ENCODE peak calls at places on chromosomes 3 and 15, in eight cellular contexts. One of them, this sample, is unnamed.

GRCh38 chr3:193788189-193788946 is 195.4 kb downstream of the OPA1 start:
- DNase-seq in AG04449: no peak
- DNase-seq in heart right ventricle: peak
- DNase-seq in neural crest cell: peak
- DNase-seq in MM.1S: peak
- DNase-seq in thoracic aorta: no peak
- DNase-seq in sigmoid colon: peak
- DNase-seq in Peyer's patch: peak
- DNase-seq in this sample: peak

GRCh38 chr3:137765310-137766033 is 1.4 kb downstream of the SOX14 start:
- DNase-seq in MM.1S: no peak
- DNase-seq in Peyer's patch: no peak
- DNase-seq in AG04449: no peak
- DNase-seq in neural crest cell: no peak
- DNase-seq in sigmoid colon: no peak
- DNase-seq in thoracic aorta: no peak
- DNase-seq in heart right ventricle: no peak
- DNase-seq in this sample: peak

GRCh38 chr15:62758126-62758951 is 284.2 kb upstream of the TPM1 start:
- DNase-seq in thoracic aorta: peak
- DNase-seq in neural crest cell: no peak
- DNase-seq in Peyer's patch: no peak
- DNase-seq in AG04449: peak
- DNase-seq in MM.1S: no peak
- DNase-seq in heart right ventricle: peak
- DNase-seq in sigmoid colon: peak
- DNase-seq in this sample: no peak

GRCh38 chr3:2156244-2156847 is 57.7 kb downstream of the CNTN4 start:
- DNase-seq in neural crest cell: peak
- DNase-seq in MM.1S: peak
- DNase-seq in heart right ventricle: no peak
- DNase-seq in Peyer's patch: no peak
- DNase-seq in sigmoid colon: no peak
- DNase-seq in AG04449: no peak
- DNase-seq in thoracic aorta: no peak
- DNase-seq in this sample: peak

GRCh38 chr3:79515072-79515471 is 252.7 kb downstream of the ROBO1 start:
- DNase-seq in sigmoid colon: no peak
- DNase-seq in Peyer's patch: no peak
- DNase-seq in thoracic aorta: no peak
- DNase-seq in AG04449: no peak
- DNase-seq in heart right ventricle: no peak
- DNase-seq in neural crest cell: no peak
- DNase-seq in MM.1S: no peak
- DNase-seq in this sample: no peak

GRCh38 chr15:64197425-64197824 is 34.6 kb upstream of the PPIB start:
- DNase-seq in sigmoid colon: no peak
- DNase-seq in heart right ventricle: no peak
- DNase-seq in Peyer's patch: no peak
- DNase-seq in thoracic aorta: no peak
- DNase-seq in AG04449: peak
- DNase-seq in MM.1S: no peak
- DNase-seq in neural crest cell: no peak
- DNase-seq in this sample: no peak

GRCh38 chr3:170712798-170713197 is 126.9 kb upstream of the SLC7A14 start:
- DNase-seq in sigmoid colon: no peak
- DNase-seq in thoracic aorta: no peak
- DNase-seq in neural crest cell: no peak
- DNase-seq in AG04449: no peak
- DNase-seq in MM.1S: no peak
- DNase-seq in heart right ventricle: no peak
- DNase-seq in Peyer's patch: no peak
- DNase-seq in this sample: no peak

GRCh38 chr15:62895139-62895866 is 147.2 kb upstream of the TPM1 start:
- DNase-seq in neural crest cell: no peak
- DNase-seq in MM.1S: no peak
- DNase-seq in AG04449: no peak
- DNase-seq in thoracic aorta: no peak
- DNase-seq in heart right ventricle: peak
- DNase-seq in sigmoid colon: no peak
- DNase-seq in Peyer's patch: no peak
- DNase-seq in this sample: no peak

GRCh38 chr15:66042624-66043023 is 173.3 kb downstream of the RAB11A start:
- DNase-seq in sigmoid colon: no peak
- DNase-seq in neural crest cell: no peak
- DNase-seq in Peyer's patch: no peak
- DNase-seq in thoracic aorta: no peak
- DNase-seq in AG04449: no peak
- DNase-seq in MM.1S: no peak
- DNase-seq in heart right ventricle: no peak
- DNase-seq in this sample: no peak

GRCh38 chr3:197253243-197253947 is 45.0 kb downstream of the DLG1 start:
- DNase-seq in AG04449: no peak
- DNase-seq in thoracic aorta: no peak
- DNase-seq in sigmoid colon: no peak
- DNase-seq in Peyer's patch: no peak
- DNase-seq in heart right ventricle: no peak
- DNase-seq in MM.1S: no peak
- DNase-seq in neural crest cell: no peak
- DNase-seq in this sample: no peak

GRCh38 chr3:9809615-9810356 is at the start of gene TTLL3:
- DNase-seq in MM.1S: peak
- DNase-seq in AG04449: no peak
- DNase-seq in thoracic aorta: peak
- DNase-seq in Peyer's patch: peak
- DNase-seq in sigmoid colon: peak
- DNase-seq in neural crest cell: peak
- DNase-seq in heart right ventricle: peak
- DNase-seq in this sample: peak

GRCh38 chr3:59985643-59986200 is 935.9 kb upstream of the CFAP20DC start:
- DNase-seq in thoracic aorta: no peak
- DNase-seq in neural crest cell: no peak
- DNase-seq in sigmoid colon: no peak
- DNase-seq in heart right ventricle: no peak
- DNase-seq in AG04449: no peak
- DNase-seq in Peyer's patch: no peak
- DNase-seq in MM.1S: no peak
- DNase-seq in this sample: no peak

DNA sequence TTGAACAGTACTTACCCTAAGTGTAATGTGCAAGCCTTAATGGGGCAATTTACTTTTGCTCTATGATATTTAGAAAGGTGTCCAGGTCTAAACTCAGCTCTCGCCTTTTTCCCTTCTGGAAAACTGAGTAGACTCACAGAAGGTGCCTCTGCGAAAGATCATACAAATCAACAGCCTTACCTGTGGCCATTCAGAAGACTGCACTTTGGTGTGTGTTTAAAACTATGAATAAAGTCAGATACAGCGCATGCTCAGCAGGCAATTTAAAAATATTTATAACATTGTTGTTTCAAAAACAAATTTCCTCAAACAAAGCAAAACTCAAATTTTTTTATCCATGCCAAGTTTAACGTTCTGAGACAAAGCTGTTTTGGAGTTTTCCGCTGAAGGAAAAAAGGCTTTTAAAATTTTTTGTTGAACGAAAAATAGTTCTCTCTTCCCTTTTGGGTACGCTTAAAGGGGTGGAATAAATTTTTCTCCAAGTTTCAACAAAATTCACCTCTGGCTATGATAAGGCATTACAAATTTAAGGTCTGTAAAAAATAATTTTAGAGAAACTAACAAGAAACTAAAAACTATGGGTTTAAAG is 156.3 kb downstream of the TIGIT start:
- DNase-seq in neural crest cell: no peak
- DNase-seq in thoracic aorta: no peak
- DNase-seq in heart right ventricle: no peak
- DNase-seq in sigmoid colon: no peak
- DNase-seq in Peyer's patch: no peak
- DNase-seq in MM.1S: no peak
- DNase-seq in AG04449: no peak
- DNase-seq in this sample: no peak
- TF ChIP-seq CTCF in neural crest cell: no peak
- TF ChIP-seq CTCF in thoracic aorta: no peak
- TF ChIP-seq CTCF in heart right ventricle: no peak
- TF ChIP-seq CTCF in sigmoid colon: no peak
- TF ChIP-seq CTCF in Peyer's patch: no peak
- TF ChIP-seq CTCF in MM.1S: no peak
- TF ChIP-seq CTCF in AG04449: no peak
- TF ChIP-seq CTCF in this sample: no peak

DNA sequence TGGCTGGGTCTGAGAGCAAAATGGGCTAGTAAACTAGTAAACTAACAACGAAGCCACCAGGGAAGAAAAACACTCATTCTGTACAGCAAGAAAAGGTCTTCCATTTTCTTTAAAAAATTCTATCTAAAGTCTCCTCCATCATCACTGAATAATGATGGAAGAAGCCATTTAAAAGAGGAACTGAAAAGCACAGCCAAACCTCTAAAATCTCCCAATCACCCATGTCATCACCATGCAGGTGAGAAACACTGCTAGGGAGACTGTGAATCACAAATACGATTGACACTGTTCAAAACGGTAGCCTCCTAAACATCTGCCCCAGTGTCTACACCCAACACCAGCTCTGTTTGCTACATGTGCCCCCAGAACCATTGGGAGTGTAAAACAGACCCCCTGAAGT is 140.4 kb downstream of the RORA start:
- DNase-seq in AG04449: no peak
- DNase-seq in heart right ventricle: no peak
- DNase-seq in thoracic aorta: no peak
- DNase-seq in neural crest cell: no peak
- DNase-seq in Peyer's patch: no peak
- DNase-seq in MM.1S: no peak
- DNase-seq in sigmoid colon: no peak
- DNase-seq in this sample: peak
- TF ChIP-seq CTCF in AG04449: no peak
- TF ChIP-seq CTCF in heart right ventricle: no peak
- TF ChIP-seq CTCF in thoracic aorta: no peak
- TF ChIP-seq CTCF in neural crest cell: no peak
- TF ChIP-seq CTCF in Peyer's patch: no peak
- TF ChIP-seq CTCF in MM.1S: no peak
- TF ChIP-seq CTCF in sigmoid colon: no peak
- TF ChIP-seq CTCF in this sample: no peak

DNA sequence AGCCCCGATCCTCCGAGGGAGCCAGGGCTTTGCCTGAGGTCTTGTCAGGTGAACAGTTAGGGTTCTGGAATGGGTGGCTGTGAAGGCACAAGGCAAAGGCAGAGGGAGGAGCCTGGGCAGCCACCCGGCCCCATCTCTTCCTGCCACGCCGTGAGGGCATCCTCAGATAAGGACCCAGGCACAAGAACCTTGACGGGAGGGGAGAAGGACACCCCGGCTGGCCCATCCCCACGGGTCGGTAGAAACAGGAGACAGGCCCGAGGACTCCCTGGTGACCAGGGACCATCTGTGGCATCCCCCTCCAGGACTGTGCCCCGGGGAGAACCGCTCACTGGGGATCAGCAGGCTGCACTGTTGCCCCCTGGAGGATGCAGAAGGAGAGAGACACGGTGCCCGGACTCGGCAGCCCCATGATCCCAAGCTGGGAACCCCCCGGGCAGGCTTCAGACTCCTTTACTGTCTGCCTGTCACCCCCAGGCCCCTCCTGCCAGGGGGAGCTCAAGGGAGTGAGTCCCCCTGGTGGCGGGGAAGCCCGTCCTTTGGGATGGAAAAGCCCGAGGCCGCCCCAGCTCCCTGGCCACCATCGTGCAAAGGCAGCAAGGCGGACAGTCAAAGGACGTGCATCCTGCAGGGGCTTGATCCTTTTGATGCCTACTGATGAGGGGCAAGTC is 12.3 kb upstream of the PCSK6 start:
- DNase-seq in Peyer's patch: peak
- DNase-seq in AG04449: no peak
- DNase-seq in heart right ventricle: no peak
- DNase-seq in MM.1S: no peak
- DNase-seq in thoracic aorta: no peak
- DNase-seq in sigmoid colon: no peak
- DNase-seq in neural crest cell: peak
- DNase-seq in this sample: peak
- TF ChIP-seq CTCF in Peyer's patch: no peak
- TF ChIP-seq CTCF in AG04449: peak
- TF ChIP-seq CTCF in heart right ventricle: peak
- TF ChIP-seq CTCF in MM.1S: peak
- TF ChIP-seq CTCF in thoracic aorta: peak
- TF ChIP-seq CTCF in sigmoid colon: peak
- TF ChIP-seq CTCF in neural crest cell: peak
- TF ChIP-seq CTCF in this sample: peak

GRCh38 chr3:71851878-71852277 is 66.9 kb upstream of the PROK2 start:
- DNase-seq in MM.1S: no peak
- DNase-seq in neural crest cell: no peak
- DNase-seq in heart right ventricle: no peak
- DNase-seq in sigmoid colon: no peak
- DNase-seq in Peyer's patch: no peak
- DNase-seq in thoracic aorta: no peak
- DNase-seq in AG04449: no peak
- DNase-seq in this sample: no peak

GRCh38 chr3:71849674-71850073 is 64.7 kb upstream of the PROK2 start:
- DNase-seq in neural crest cell: no peak
- DNase-seq in heart right ventricle: no peak
- DNase-seq in Peyer's patch: no peak
- DNase-seq in MM.1S: no peak
- DNase-seq in AG04449: no peak
- DNase-seq in sigmoid colon: no peak
- DNase-seq in thoracic aorta: no peak
- DNase-seq in this sample: no peak

GRCh38 chr3:71846189-71846588 is 61.2 kb upstream of the PROK2 start:
- DNase-seq in AG04449: no peak
- DNase-seq in Peyer's patch: no peak
- DNase-seq in heart right ventricle: no peak
- DNase-seq in sigmoid colon: no peak
- DNase-seq in MM.1S: no peak
- DNase-seq in neural crest cell: no peak
- DNase-seq in thoracic aorta: no peak
- DNase-seq in this sample: no peak

GRCh38 chr3:71850654-71851053 is 65.7 kb upstream of the PROK2 start:
- DNase-seq in thoracic aorta: no peak
- DNase-seq in AG04449: no peak
- DNase-seq in heart right ventricle: no peak
- DNase-seq in neural crest cell: no peak
- DNase-seq in Peyer's patch: no peak
- DNase-seq in MM.1S: no peak
- DNase-seq in sigmoid colon: no peak
- DNase-seq in this sample: no peak

DNA sequence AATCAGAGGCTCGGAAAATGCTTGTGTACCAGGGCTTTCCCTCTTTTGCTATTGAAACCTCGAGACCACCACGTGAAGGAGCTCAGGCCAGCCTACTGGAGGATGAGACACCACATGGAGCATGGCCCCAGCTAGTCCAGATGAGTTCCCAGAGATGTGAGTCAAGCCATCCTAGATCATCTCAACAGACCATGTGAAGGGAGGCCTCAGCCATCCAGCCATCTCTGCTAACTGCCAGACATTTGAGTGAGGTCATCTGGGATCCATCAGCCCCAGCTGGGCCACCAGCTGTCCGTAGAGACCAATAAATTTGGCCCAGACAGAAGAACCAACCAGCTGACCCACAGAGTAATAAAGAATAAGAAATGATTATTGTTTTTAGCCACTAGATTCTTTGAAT is 62.8 kb upstream of the PROK2 start:
- DNase-seq in MM.1S: no peak
- DNase-seq in neural crest cell: no peak
- DNase-seq in AG04449: no peak
- DNase-seq in Peyer's patch: no peak
- DNase-seq in thoracic aorta: no peak
- DNase-seq in heart right ventricle: no peak
- DNase-seq in sigmoid colon: no peak
- DNase-seq in this sample: no peak
- TF ChIP-seq CTCF in MM.1S: no peak
- TF ChIP-seq CTCF in neural crest cell: no peak
- TF ChIP-seq CTCF in AG04449: no peak
- TF ChIP-seq CTCF in Peyer's patch: no peak
- TF ChIP-seq CTCF in thoracic aorta: no peak
- TF ChIP-seq CTCF in heart right ventricle: no peak
- TF ChIP-seq CTCF in sigmoid colon: no peak
- TF ChIP-seq CTCF in this sample: no peak